ENCODE peak calls at places on chromosomes 16 and 17, in five cellular contexts. P is heart left ventricle, S is body of pancreas, X is left lung, U is tibial nerve. O is an unnamed sample. For H3K4me1, the result is how much of the 10 kb centered on the place peaks cover.

GRCh38 chr17:69733171-69734014 is 318.9 kb downstream of the MAP2K6 start:
- DNase-seq in P (peak), S (no peak), X (no peak), U (no peak), O (no peak)

GRCh38 chr16:67803894-67804293 is 2.5 kb downstream of the RANBP10 start:
- DNase-seq in P (no peak), S (no peak), X (peak), U (no peak), O (no peak)

GRCh38 chr16:51193879-51194278 is 42.8 kb upstream of the SALL1 start:
- DNase-seq in P (no peak), S (no peak), X (no peak), U (no peak), O (no peak)

GRCh38 chr16:83574388-83574787 is 233.4 kb upstream of the HSBP1 start:
- DNase-seq in P (no peak), S (no peak), X (no peak), U (no peak), O (no peak)

GRCh38 chr17:13518271-13519000 is 83.3 kb downstream of the HS3ST3A1 start:
- DNase-seq in P (no peak), S (no peak), X (no peak), U (no peak), O (no peak)

GRCh38 chr16:87060026-87060986 is 256.9 kb downstream of the C16orf95 start:
- DNase-seq in P (peak), S (no peak), X (no peak), U (no peak), O (no peak)

GRCh38 chr16:51870460-51870859 is 676.5 kb downstream of the TOX3 start:
- DNase-seq in P (no peak), S (no peak), X (no peak), U (no peak), O (no peak)

GRCh38 chr16:27685802-27686201 is 135.9 kb downstream of the KATNIP start:
- DNase-seq in P (no peak), S (no peak), X (no peak), U (no peak), O (peak)

GRCh38 chr16:57592591-57593003 is 35.8 kb upstream of the ADGRG1 start:
- DNase-seq in P (no peak), S (no peak), X (no peak), U (no peak), O (no peak)

GRCh38 chr17:12738624-12739023 is 50.7 kb upstream of the ARHGAP44 start:
- DNase-seq in P (no peak), S (no peak), X (no peak), U (no peak), O (no peak)

GRCh38 chr16:19085679-19086200 is 18.3 kb downstream of the COQ7 start:
- DNase-seq in P (no peak), S (no peak), X (no peak), U (peak), O (peak)

GRCh38 chr17:14947671-14948070 is 317.5 kb downstream of the PMP22 start:
- DNase-seq in P (no peak), S (no peak), X (no peak), U (no peak), O (no peak)

GRCh38 chr16:35797811-35798210 is 2338.4 kb downstream of the TP53TG3F start:
- DNase-seq in P (no peak), S (no peak), X (no peak), U (no peak), O (no peak)

GRCh38 chr16:4859900-4860255 is 12.6 kb downstream of the UBN1 start:
- DNase-seq in P (no peak), S (no peak), X (no peak), U (no peak), O (no peak)

GRCh38 chr16:4855804-4856203 is 8.5 kb downstream of the UBN1 start:
- DNase-seq in P (no peak), S (no peak), X (no peak), U (no peak), O (no peak)

GRCh38 chr16:4862639-4863038 is 15.4 kb downstream of the UBN1 start:
- DNase-seq in P (no peak), S (peak), X (no peak), U (no peak), O (no peak)

GRCh38 chr16:4860727-4861342 is 13.6 kb downstream of the UBN1 start:
- DNase-seq in P (no peak), S (no peak), X (no peak), U (no peak), O (no peak)

DNA sequence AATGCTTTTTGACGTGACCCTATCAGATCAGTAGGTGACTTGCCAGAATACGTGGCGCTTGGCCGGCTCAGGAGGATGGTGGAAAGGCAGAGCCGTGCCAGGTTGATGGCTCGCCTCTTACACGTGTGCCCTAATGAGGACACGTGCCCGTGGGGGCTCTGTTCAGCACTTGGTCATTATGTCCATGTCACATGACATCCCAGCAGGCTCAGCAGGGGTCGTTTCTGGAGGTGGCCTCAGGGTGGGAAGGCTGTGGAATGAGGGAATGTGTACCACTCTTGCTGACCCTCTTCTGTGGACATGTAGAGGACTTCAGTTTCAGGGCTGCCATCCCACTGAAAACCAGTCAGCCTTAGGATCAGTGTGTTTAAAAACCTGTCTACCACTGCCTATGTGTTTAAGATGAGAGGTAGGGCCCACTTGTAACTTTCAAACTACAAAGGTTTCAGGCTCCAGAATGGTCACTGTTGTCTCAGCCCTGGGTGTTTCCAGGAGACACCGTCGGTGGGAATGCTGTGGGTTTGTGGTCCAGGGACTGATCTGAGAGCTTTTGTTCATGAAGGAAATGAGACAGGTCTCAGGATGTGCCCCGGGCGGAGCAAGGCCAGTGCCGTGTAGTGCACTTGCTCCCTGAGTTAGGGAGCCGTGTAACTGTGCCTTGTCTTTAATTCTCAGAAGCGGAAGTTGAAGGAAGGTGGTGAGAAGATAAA is 12.1 kb downstream of the UBN1 start:
- DNase-seq in P (no peak), S (no peak), X (no peak), U (no peak), O (no peak)
- H3K4me3 ChIP-seq in P (no peak), S (no peak), X (no peak), U (no peak), O (no peak)

GRCh38 chr17:46127524-46127923 is 65.7 kb downstream of the KANSL1 start:
- DNase-seq in P (no peak), S (no peak), X (no peak), U (no peak), O (no peak)
- H3K4me1 ChIP-seq in P (under half), S (half or more), X (half or more), U (half or more), O (under half)

GRCh38 chr16:47694543-47694942 is 233.4 kb downstream of the PHKB start:
- DNase-seq in P (no peak), S (no peak), X (no peak), U (no peak), O (no peak)
- TF ChIP-seq CTCF in P (no peak), S (no peak), X (no peak), U (no peak), O (no peak)

GRCh38 chr17:59619313-59620063 is at the start of gene CLTC:
- DNase-seq in P (peak), S (peak), X (peak), U (peak), O (peak)

GRCh38 chr17:59617141-59617757 is 2.4 kb upstream of the CLTC start:
- DNase-seq in P (no peak), S (no peak), X (no peak), U (no peak), O (no peak)

GRCh38 chr17:59618894-59619312 is 792 bp upstream of the CLTC start:
- DNase-seq in P (peak), S (no peak), X (no peak), U (peak), O (no peak)

GRCh38 chr17:59620064-59620359 is 317 bp downstream of the CLTC start:
- DNase-seq in P (no peak), S (no peak), X (no peak), U (no peak), O (no peak)

GRCh38 chr17:59616253-59616920 is 3.3 kb upstream of the CLTC start:
- DNase-seq in P (no peak), S (no peak), X (no peak), U (no peak), O (no peak)
- H3K4me3 ChIP-seq in P (no peak), S (no peak), X (no peak), U (no peak), O (no peak)

GRCh38 chr17:17080781-17081180 is 38.5 kb downstream of the MPRIP start:
- DNase-seq in P (no peak), S (peak), X (no peak), U (no peak), O (no peak)

GRCh38 chr17:17084941-17085340 is 42.7 kb downstream of the MPRIP start:
- DNase-seq in P (no peak), S (no peak), X (no peak), U (no peak), O (no peak)

GRCh38 chr17:17084317-17084835 is 42.1 kb downstream of the MPRIP start:
- DNase-seq in P (no peak), S (peak), X (no peak), U (no peak), O (peak)

GRCh38 chr17:17081304-17081940 is 39.2 kb downstream of the MPRIP start:
- DNase-seq in P (no peak), S (peak), X (no peak), U (no peak), O (no peak)

DNA sequence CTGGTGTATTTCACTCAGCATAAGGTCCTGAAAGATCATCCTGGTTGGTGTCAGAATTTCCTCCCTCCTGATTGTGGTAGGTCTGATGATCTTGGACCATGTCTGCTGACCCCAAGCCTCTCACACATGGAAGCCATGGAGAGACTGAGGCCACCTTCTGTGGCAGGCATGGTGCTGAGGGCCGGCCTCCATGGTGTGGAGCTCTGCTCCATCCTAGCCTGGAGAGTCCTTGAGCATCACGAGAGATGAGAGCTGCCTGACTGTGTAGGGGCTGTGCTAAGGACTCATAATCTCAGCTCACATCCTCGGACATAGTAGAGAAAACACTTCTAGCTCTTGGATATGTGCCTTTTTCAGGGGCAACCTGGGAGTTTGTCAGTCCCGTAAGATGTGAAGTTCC is 40.6 kb downstream of the MPRIP start:
- DNase-seq in P (no peak), S (peak), X (no peak), U (no peak), O (no peak)
- H3K4me1 ChIP-seq in P (under half), S (under half), X (half or more), U (half or more), O (under half)

GRCh38 chr17:27247071-27247957 is 46.6 kb upstream of the WSB1 start:
- DNase-seq in P (peak), S (peak), X (no peak), U (peak), O (peak)

GRCh38 chr17:27244019-27244418 is 49.9 kb upstream of the WSB1 start:
- DNase-seq in P (no peak), S (no peak), X (no peak), U (no peak), O (no peak)

GRCh38 chr17:27246537-27246936 is 47.4 kb upstream of the WSB1 start:
- DNase-seq in P (no peak), S (no peak), X (no peak), U (no peak), O (no peak)

GRCh38 chr17:27244481-27245223 is 49.3 kb upstream of the WSB1 start:
- DNase-seq in P (peak), S (peak), X (peak), U (peak), O (peak)

GRCh38 chr17:27245230-27245696 is 48.7 kb upstream of the WSB1 start:
- DNase-seq in P (peak), S (peak), X (peak), U (peak), O (peak)
- TF ChIP-seq CTCF in P (peak), S (peak), X (peak), U (peak), O (peak)

DNA sequence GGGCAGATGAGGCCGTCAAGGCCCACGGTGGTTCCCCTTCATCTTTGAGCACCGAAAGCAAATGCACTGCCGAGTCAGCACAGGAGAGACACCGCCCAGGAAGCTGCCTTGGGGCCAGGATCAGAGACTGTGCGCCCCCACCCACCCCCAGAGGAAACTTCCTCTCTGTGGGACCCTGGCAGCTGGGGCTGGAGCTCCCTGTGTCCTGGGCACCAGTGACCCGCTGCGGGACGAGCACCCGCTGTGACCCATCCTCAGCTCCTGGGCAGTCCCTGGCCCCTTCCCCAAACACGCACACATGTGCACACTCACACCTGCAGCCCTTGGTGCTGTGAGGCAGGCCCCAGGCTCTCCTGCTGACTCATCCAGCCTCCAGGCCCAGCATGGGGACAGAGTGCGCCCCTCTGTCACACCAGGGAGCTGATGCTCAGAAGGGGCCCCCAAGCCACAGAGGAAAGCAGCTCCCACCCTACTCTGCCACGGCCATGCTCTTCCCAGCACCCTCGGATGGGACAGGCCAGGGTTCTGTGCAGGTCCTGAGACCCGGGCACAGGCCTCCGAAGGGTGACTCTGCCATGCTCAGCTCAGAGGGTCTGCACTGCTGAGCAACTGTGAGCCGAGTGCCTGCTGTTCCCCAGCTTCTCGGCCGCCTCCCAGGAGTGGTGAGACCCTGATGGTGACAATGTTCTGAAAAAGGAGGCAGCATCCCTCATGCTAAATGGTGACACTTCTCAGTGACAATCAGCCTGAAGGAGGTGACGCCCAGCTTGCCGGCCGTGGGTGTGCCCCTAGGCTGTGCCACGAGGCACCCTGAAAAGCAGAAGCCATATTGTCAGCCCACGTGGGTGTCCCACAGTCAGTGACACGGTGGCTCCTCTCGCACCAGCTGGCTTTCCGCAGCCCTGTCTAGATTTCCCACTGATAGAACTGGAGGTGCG is 3.6 kb downstream of the PIEZO1 start:
- DNase-seq in P (no peak), S (no peak), X (peak), U (no peak), O (peak)
- H3K4me3 ChIP-seq in P (no peak), S (no peak), X (peak), U (no peak), O (no peak)

GRCh38 chr16:88773812-88774291 is 11.2 kb downstream of the PIEZO1 start:
- DNase-seq in P (peak), S (peak), X (peak), U (no peak), O (no peak)
- H3K4me1 ChIP-seq in P (under half), S (half or more), X (half or more), U (half or more), O (half or more)

DNA sequence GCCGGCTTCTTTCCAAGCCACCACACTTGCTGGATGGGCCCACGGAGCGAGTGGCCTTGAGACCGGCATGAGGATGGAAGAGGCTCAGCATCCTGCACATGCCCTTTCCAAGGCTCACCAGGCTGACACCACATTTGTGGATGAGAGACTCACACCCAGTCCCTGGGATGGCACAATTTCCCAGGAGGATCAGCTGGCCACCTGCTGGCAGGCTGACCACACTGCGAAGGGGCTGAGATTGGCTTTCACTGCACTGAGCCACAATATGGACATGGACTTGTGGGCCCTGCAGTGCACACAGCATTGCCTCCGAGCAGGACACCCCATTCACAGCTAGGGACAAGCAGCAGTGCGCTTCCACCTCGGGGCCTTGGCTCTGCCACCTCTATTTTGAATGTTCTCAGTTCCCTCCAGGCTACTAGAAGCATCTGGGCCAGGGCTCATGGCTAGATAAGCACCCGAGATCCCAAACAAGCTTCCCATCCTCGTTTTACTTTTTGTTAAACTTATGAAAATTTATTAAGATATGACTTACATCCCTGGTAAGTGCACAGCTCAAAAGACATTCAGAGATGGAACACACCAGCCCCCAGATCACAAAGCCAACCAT is 25.3 kb upstream of the KSR1 start:
- DNase-seq in P (peak), S (peak), X (no peak), U (no peak), O (peak)
- TF ChIP-seq CTCF in P (peak), S (peak), X (peak), U (peak), O (peak)

GRCh38 chr16:12837756-12838155 is 34.1 kb upstream of the CPPED1 start:
- DNase-seq in P (no peak), S (no peak), X (no peak), U (no peak), O (no peak)
- H3K4me3 ChIP-seq in P (no peak), S (no peak), X (no peak), U (no peak), O (no peak)

O was measured in mucosa of descending colon.